ENCODE peak calls at places on chromosome X, in nine cellular contexts. R, Q, K, T, W, S, Y, G and E are unnamed samples.

GRCh38 chrX:41664307-41665299 is 24.2 kb upstream of the GPR34 start:
- DNase-seq in Q (no peak), T (no peak), R (no peak), S (peak; percentile 32), K (no peak), Y (no peak), W (no peak), G (no peak), E (no peak)

GRCh38 chrX:80766916-80767315 is 42.8 kb downstream of the BRWD3 start:
- DNase-seq in T (no peak), W (no peak), Y (no peak), S (no peak), G (no peak), Q (no peak), R (no peak), K (no peak), E (no peak)

GRCh38 chrX:100995469-100995868 is 26.0 kb downstream of the ARL13A start:
- DNase-seq in K (peak; percentile 87), Q (peak; percentile 16), S (peak; percentile 93), T (peak; percentile 1), Y (no peak), W (peak; percentile 59), G (no peak), R (no peak), E (no peak)

GRCh38 chrX:6708041-6708440 is 173.1 kb upstream of the VCX3A start:
- DNase-seq in K (no peak), R (peak; percentile 8), W (no peak), G (no peak), Y (no peak), Q (no peak), S (no peak), T (no peak), E (no peak)

GRCh38 chrX:63765692-63766091 is 19.3 kb downstream of the ARHGEF9 start:
- DNase-seq in G (no peak), W (no peak), K (no peak), R (no peak), T (no peak), Y (no peak), Q (no peak), S (no peak), E (no peak)

GRCh38 chrX:72128881-72129280 is 2.8 kb downstream of the RTL5 start:
- DNase-seq in Q (no peak), S (peak; percentile 7), R (peak; percentile 16), G (peak; percentile 2), T (peak; percentile 2), W (no peak), K (no peak), Y (no peak), E (no peak)

GRCh38 chrX:151694661-151695582 is at the start of gene PRRG3:
- DNase-seq in S (no peak), K (no peak), T (no peak), G (no peak), Q (no peak), Y (no peak), W (no peak), R (peak; percentile 72), E (no peak)

GRCh38 chrX:130658310-130658709 is 244.7 kb downstream of the ENOX2 start:
- DNase-seq in K (no peak), R (no peak), W (no peak), S (no peak), Q (no peak), Y (no peak), G (no peak), T (no peak), E (no peak)

GRCh38 chrX:40108084-40108958 is 10.6 kb upstream of the BCOR start:
- DNase-seq in S (peak; percentile 31), Q (no peak), W (no peak), R (no peak), Y (no peak), K (no peak), G (no peak), T (peak; percentile 65), E (no peak)

GRCh38 chrX:73401591-73402266 is 45.1 kb upstream of the CDX4 start:
- DNase-seq in R (no peak), T (no peak), K (no peak), W (no peak), G (no peak), Y (no peak), S (no peak), Q (no peak), E (no peak)

GRCh38 chrX:67546496-67547423 is 2.9 kb downstream of the AR start:
- DNase-seq in T (no peak), S (no peak), Q (no peak), G (no peak), W (peak; percentile 16), R (no peak), Y (no peak), K (no peak), E (no peak)

GRCh38 chrX:29935455-29935854 is 279.9 kb upstream of the MAGEB2 start:
- DNase-seq in Y (no peak), K (no peak), Q (no peak), R (no peak), T (no peak), S (no peak), W (no peak), G (no peak), E (no peak)

GRCh38 chrX:46180258-46180687 is 364.9 kb downstream of the ZNF674 start:
- DNase-seq in K (peak; percentile 97), R (no peak), Q (peak; percentile 40), S (peak; percentile 73), Y (no peak), T (no peak), G (no peak), W (peak; percentile 12), E (no peak)

GRCh38 chrX:78643106-78643505 is 16.0 kb downstream of the RTL3 start:
- DNase-seq in R (no peak), Y (no peak), G (no peak), T (no peak), K (peak; percentile 33), W (no peak), S (no peak), Q (no peak), E (no peak)

GRCh38 chrX:149037301-149037700 is 467.8 kb downstream of the IDS start:
- DNase-seq in R (no peak), G (no peak), Y (no peak), Q (no peak), K (no peak), W (no peak), S (no peak), T (no peak), E (no peak)

GRCh38 chrX:42803320-42803719 is 25.4 kb upstream of the PPP1R2C start:
- DNase-seq in R (no peak), Y (no peak), K (peak; percentile 66), G (no peak), Q (no peak), S (peak; percentile 22), T (no peak), W (no peak), E (no peak)

GRCh38 chrX:39242187-39242586 is 440.9 kb downstream of the MID1IP1 start:
- DNase-seq in W (no peak), G (no peak), Q (no peak), S (peak; percentile 12), K (peak; percentile 1), Y (no peak), T (no peak), R (peak; percentile 31), E (no peak)

GRCh38 chrX:65871671-65872311 is 168.1 kb downstream of the VSIG4 start:
- DNase-seq in Y (no peak), G (no peak), S (no peak), R (peak; percentile 62), Q (no peak), W (no peak), K (no peak), T (no peak), E (no peak)

GRCh38 chrX:106035064-106035463 is 3.5 kb downstream of the SERPINA7 start:
- DNase-seq in S (no peak), R (peak; percentile 22), T (no peak), G (no peak), K (no peak), W (no peak), Q (no peak), Y (no peak), E (no peak)

GRCh38 chrX:118770133-118770760 is 42.8 kb downstream of the IL13RA1 start:
- DNase-seq in R (no peak), W (no peak), Y (no peak), G (no peak), T (no peak), K (no peak), Q (no peak), S (no peak), E (no peak)

GRCh38 chrX:69307029-69307428 is 141.8 kb upstream of the PJA1 start:
- DNase-seq in S (no peak), G (no peak), Y (no peak), Q (no peak), W (no peak), T (no peak), K (no peak), R (no peak), E (no peak)

GRCh38 chrX:45850775-45851433 is 650.2 kb upstream of the DIPK2B start:
- DNase-seq in Q (no peak), R (peak; percentile 17), Y (no peak), W (peak; percentile 17), T (peak; percentile 34), S (peak; percentile 56), G (no peak), K (peak; percentile 25), E (no peak)

GRCh38 chrX:47662144-47662657 is 3.2 kb upstream of the UXT start:
- DNase-seq in Q (peak; percentile 57), R (no peak), Y (no peak), S (peak; percentile 94), W (peak; percentile 40), T (peak; percentile 55), K (peak; percentile 85), G (no peak), E (no peak)

GRCh38 chrX:129655547-129656248 is 942 bp upstream of the APLN start:
- DNase-seq in R (no peak), G (no peak), Y (no peak), T (peak; percentile 8), S (no peak), W (no peak), K (no peak), Q (no peak), E (no peak)

GRCh38 chrX:133475521-133475920 is 60.2 kb upstream of the GPC4 start:
- DNase-seq in K (no peak), R (no peak), Y (no peak), S (no peak), G (no peak), W (no peak), T (no peak), Q (no peak), E (no peak)

GRCh38 chrX:10089378-10089795 is 67.4 kb upstream of the CLCN4 start:
- DNase-seq in Q (no peak), S (peak; percentile 40), R (no peak), Y (no peak), W (no peak), K (peak; percentile 49), T (no peak), G (no peak), E (no peak)

GRCh38 chrX:112512509-112512908 is 167.2 kb downstream of the LHFPL1 start:
- DNase-seq in T (peak; percentile 0), K (no peak), S (no peak), G (no peak), Y (no peak), Q (no peak), R (peak; percentile 4), W (no peak), E (no peak)

GRCh38 chrX:155819966-155820491 is 61.1 kb upstream of the VAMP7 start:
- DNase-seq in R (peak; percentile 38), G (peak; percentile 13), Y (no peak), S (peak; percentile 88), K (peak; percentile 75), W (peak; percentile 26), Q (peak; percentile 53), T (peak; percentile 59), E (no peak)